ENCODE peak calls at places on chromosomes 16 and 17, in ten cellular contexts. One of them, this sample, is unnamed.

GRCh38 chr16:57512296-57513001 is 23.9 kb downstream of the CCDC102A start:
- DNase-seq in activated CD4-positive, alpha-beta T cell treated with anti-CD3 and anti-CD28 coated beads for 36 hours: no peak
- DNase-seq in stimulated activated naive CD8-positive, alpha-beta T cell treated with anti-CD3 and anti-CD28 coated beads, Interleukin-15, amount 100 ng/mL, for 72 hours: no peak
- DNase-seq in head of caudate nucleus: no peak
- DNase-seq in frontal cortex: no peak
- DNase-seq in left cardiac atrium: no peak
- DNase-seq in GOT3: no peak
- DNase-seq in IMR-90: no peak
- DNase-seq in stimulated activated CD8-positive, alpha-beta memory T cell treated with anti-CD3 and anti-CD28 coated beads, Interleukin-12 subunit alpha, Interleukin-12 subunit beta, amount 100 ng/mL, for 4 hours: no peak
- DNase-seq in astrocyte of the hippocampus: no peak
- DNase-seq in this sample: no peak

GRCh38 chr17:59330314-59330942 is 1.0 kb upstream of the YPEL2 start:
- DNase-seq in GOT3: no peak
- DNase-seq in stimulated activated naive CD8-positive, alpha-beta T cell treated with anti-CD3 and anti-CD28 coated beads, Interleukin-15, amount 100 ng/mL, for 72 hours: no peak
- DNase-seq in astrocyte of the hippocampus: no peak
- DNase-seq in frontal cortex: no peak
- DNase-seq in activated CD4-positive, alpha-beta T cell treated with anti-CD3 and anti-CD28 coated beads for 36 hours: peak
- DNase-seq in IMR-90: no peak
- DNase-seq in stimulated activated CD8-positive, alpha-beta memory T cell treated with anti-CD3 and anti-CD28 coated beads, Interleukin-12 subunit alpha, Interleukin-12 subunit beta, amount 100 ng/mL, for 4 hours: no peak
- DNase-seq in left cardiac atrium: peak
- DNase-seq in head of caudate nucleus: no peak
- DNase-seq in this sample: peak

GRCh38 chr16:85126383-85126730 is 14.1 kb upstream of the CIBAR2 start:
- DNase-seq in frontal cortex: no peak
- DNase-seq in astrocyte of the hippocampus: no peak
- DNase-seq in GOT3: no peak
- DNase-seq in activated CD4-positive, alpha-beta T cell treated with anti-CD3 and anti-CD28 coated beads for 36 hours: no peak
- DNase-seq in left cardiac atrium: no peak
- DNase-seq in stimulated activated naive CD8-positive, alpha-beta T cell treated with anti-CD3 and anti-CD28 coated beads, Interleukin-15, amount 100 ng/mL, for 72 hours: no peak
- DNase-seq in IMR-90: no peak
- DNase-seq in head of caudate nucleus: no peak
- DNase-seq in stimulated activated CD8-positive, alpha-beta memory T cell treated with anti-CD3 and anti-CD28 coated beads, Interleukin-12 subunit alpha, Interleukin-12 subunit beta, amount 100 ng/mL, for 4 hours: no peak
- DNase-seq in this sample: no peak

GRCh38 chr17:65888649-65889048 is 303.3 kb downstream of the CEP112 start:
- DNase-seq in stimulated activated CD8-positive, alpha-beta memory T cell treated with anti-CD3 and anti-CD28 coated beads, Interleukin-12 subunit alpha, Interleukin-12 subunit beta, amount 100 ng/mL, for 4 hours: no peak
- DNase-seq in IMR-90: peak
- DNase-seq in frontal cortex: no peak
- DNase-seq in GOT3: no peak
- DNase-seq in head of caudate nucleus: no peak
- DNase-seq in activated CD4-positive, alpha-beta T cell treated with anti-CD3 and anti-CD28 coated beads for 36 hours: no peak
- DNase-seq in left cardiac atrium: no peak
- DNase-seq in astrocyte of the hippocampus: peak
- DNase-seq in stimulated activated naive CD8-positive, alpha-beta T cell treated with anti-CD3 and anti-CD28 coated beads, Interleukin-15, amount 100 ng/mL, for 72 hours: no peak
- DNase-seq in this sample: no peak

GRCh38 chr17:67276075-67276474 is 31.1 kb upstream of the HELZ start:
- DNase-seq in left cardiac atrium: no peak
- DNase-seq in stimulated activated CD8-positive, alpha-beta memory T cell treated with anti-CD3 and anti-CD28 coated beads, Interleukin-12 subunit alpha, Interleukin-12 subunit beta, amount 100 ng/mL, for 4 hours: no peak
- DNase-seq in head of caudate nucleus: no peak
- DNase-seq in activated CD4-positive, alpha-beta T cell treated with anti-CD3 and anti-CD28 coated beads for 36 hours: peak
- DNase-seq in GOT3: no peak
- DNase-seq in stimulated activated naive CD8-positive, alpha-beta T cell treated with anti-CD3 and anti-CD28 coated beads, Interleukin-15, amount 100 ng/mL, for 72 hours: no peak
- DNase-seq in astrocyte of the hippocampus: no peak
- DNase-seq in frontal cortex: no peak
- DNase-seq in IMR-90: no peak
- DNase-seq in this sample: no peak

GRCh38 chr17:8679136-8679535 is 48.6 kb upstream of the MYH10 start:
- DNase-seq in astrocyte of the hippocampus: no peak
- DNase-seq in GOT3: no peak
- DNase-seq in stimulated activated CD8-positive, alpha-beta memory T cell treated with anti-CD3 and anti-CD28 coated beads, Interleukin-12 subunit alpha, Interleukin-12 subunit beta, amount 100 ng/mL, for 4 hours: no peak
- DNase-seq in stimulated activated naive CD8-positive, alpha-beta T cell treated with anti-CD3 and anti-CD28 coated beads, Interleukin-15, amount 100 ng/mL, for 72 hours: no peak
- DNase-seq in IMR-90: no peak
- DNase-seq in activated CD4-positive, alpha-beta T cell treated with anti-CD3 and anti-CD28 coated beads for 36 hours: no peak
- DNase-seq in head of caudate nucleus: no peak
- DNase-seq in left cardiac atrium: no peak
- DNase-seq in frontal cortex: no peak
- DNase-seq in this sample: no peak

GRCh38 chr16:71693168-71693567 is 31.3 kb downstream of the PHLPP2 start:
- DNase-seq in IMR-90: no peak
- DNase-seq in frontal cortex: no peak
- DNase-seq in left cardiac atrium: no peak
- DNase-seq in stimulated activated CD8-positive, alpha-beta memory T cell treated with anti-CD3 and anti-CD28 coated beads, Interleukin-12 subunit alpha, Interleukin-12 subunit beta, amount 100 ng/mL, for 4 hours: no peak
- DNase-seq in astrocyte of the hippocampus: no peak
- DNase-seq in stimulated activated naive CD8-positive, alpha-beta T cell treated with anti-CD3 and anti-CD28 coated beads, Interleukin-15, amount 100 ng/mL, for 72 hours: no peak
- DNase-seq in head of caudate nucleus: no peak
- DNase-seq in GOT3: no peak
- DNase-seq in activated CD4-positive, alpha-beta T cell treated with anti-CD3 and anti-CD28 coated beads for 36 hours: no peak
- DNase-seq in this sample: no peak

GRCh38 chr16:74455619-74456289 is 34.5 kb upstream of the CLEC18B start:
- DNase-seq in IMR-90: peak
- DNase-seq in stimulated activated CD8-positive, alpha-beta memory T cell treated with anti-CD3 and anti-CD28 coated beads, Interleukin-12 subunit alpha, Interleukin-12 subunit beta, amount 100 ng/mL, for 4 hours: no peak
- DNase-seq in GOT3: no peak
- DNase-seq in head of caudate nucleus: peak
- DNase-seq in frontal cortex: no peak
- DNase-seq in stimulated activated naive CD8-positive, alpha-beta T cell treated with anti-CD3 and anti-CD28 coated beads, Interleukin-15, amount 100 ng/mL, for 72 hours: no peak
- DNase-seq in activated CD4-positive, alpha-beta T cell treated with anti-CD3 and anti-CD28 coated beads for 36 hours: no peak
- DNase-seq in astrocyte of the hippocampus: peak
- DNase-seq in left cardiac atrium: no peak
- DNase-seq in this sample: no peak

GRCh38 chr16:24800586-24800985 is 45.2 kb upstream of the SLC5A11 start:
- DNase-seq in frontal cortex: no peak
- DNase-seq in GOT3: no peak
- DNase-seq in activated CD4-positive, alpha-beta T cell treated with anti-CD3 and anti-CD28 coated beads for 36 hours: no peak
- DNase-seq in stimulated activated naive CD8-positive, alpha-beta T cell treated with anti-CD3 and anti-CD28 coated beads, Interleukin-15, amount 100 ng/mL, for 72 hours: no peak
- DNase-seq in head of caudate nucleus: no peak
- DNase-seq in left cardiac atrium: no peak
- DNase-seq in stimulated activated CD8-positive, alpha-beta memory T cell treated with anti-CD3 and anti-CD28 coated beads, Interleukin-12 subunit alpha, Interleukin-12 subunit beta, amount 100 ng/mL, for 4 hours: no peak
- DNase-seq in IMR-90: peak
- DNase-seq in astrocyte of the hippocampus: peak
- DNase-seq in this sample: peak

GRCh38 chr17:39740357-39741111 is 2.8 kb downstream of the GRB7 start:
- DNase-seq in head of caudate nucleus: no peak
- DNase-seq in GOT3: no peak
- DNase-seq in left cardiac atrium: no peak
- DNase-seq in stimulated activated CD8-positive, alpha-beta memory T cell treated with anti-CD3 and anti-CD28 coated beads, Interleukin-12 subunit alpha, Interleukin-12 subunit beta, amount 100 ng/mL, for 4 hours: no peak
- DNase-seq in stimulated activated naive CD8-positive, alpha-beta T cell treated with anti-CD3 and anti-CD28 coated beads, Interleukin-15, amount 100 ng/mL, for 72 hours: no peak
- DNase-seq in IMR-90: peak
- DNase-seq in frontal cortex: no peak
- DNase-seq in activated CD4-positive, alpha-beta T cell treated with anti-CD3 and anti-CD28 coated beads for 36 hours: no peak
- DNase-seq in astrocyte of the hippocampus: peak
- DNase-seq in this sample: peak

GRCh38 chr17:45855691-45856315 is 11.1 kb downstream of the SPPL2C start:
- DNase-seq in astrocyte of the hippocampus: no peak
- DNase-seq in GOT3: no peak
- DNase-seq in stimulated activated naive CD8-positive, alpha-beta T cell treated with anti-CD3 and anti-CD28 coated beads, Interleukin-15, amount 100 ng/mL, for 72 hours: no peak
- DNase-seq in head of caudate nucleus: no peak
- DNase-seq in activated CD4-positive, alpha-beta T cell treated with anti-CD3 and anti-CD28 coated beads for 36 hours: no peak
- DNase-seq in IMR-90: no peak
- DNase-seq in stimulated activated CD8-positive, alpha-beta memory T cell treated with anti-CD3 and anti-CD28 coated beads, Interleukin-12 subunit alpha, Interleukin-12 subunit beta, amount 100 ng/mL, for 4 hours: no peak
- DNase-seq in left cardiac atrium: no peak
- DNase-seq in frontal cortex: no peak
- DNase-seq in this sample: no peak

This sample was measured in left kidney.